ENCODE peak calls at places on chromosomes 6 and 20, in six cellular contexts. S is AML-193, K is omental fat pad, R is gastrocnemius medialis, B is ACHN, M is mesendoderm. V is an unnamed sample.

GRCh38 chr6:16494781-16495180 is 256.4 kb downstream of the GMPR start:
- DNase-seq in S (no peak), K (no peak), R (no peak), B (no peak), M (peak), V (no peak)

GRCh38 chr6:15358579-15359327 is 112.9 kb downstream of the JARID2 start:
- DNase-seq in S (no peak), K (no peak), R (no peak), B (peak), M (peak), V (no peak)

GRCh38 chr6:53544050-53544499 is 826 bp downstream of the GCLC start:
- DNase-seq in S (no peak), K (peak), R (no peak), B (peak), M (no peak), V (no peak)

GRCh38 chr6:138999949-139000725 is 12.1 kb upstream of the REPS1 start:
- DNase-seq in S (peak), K (no peak), R (no peak), B (no peak), M (no peak), V (no peak)

GRCh38 chr20:17406191-17406590 is 125.0 kb downstream of the BFSP1 start:
- DNase-seq in S (no peak), K (no peak), R (no peak), B (no peak), M (no peak), V (no peak)

GRCh38 chr20:46965477-46965876 is 70.8 kb downstream of the EYA2 start:
- DNase-seq in S (no peak), K (no peak), R (no peak), B (no peak), M (no peak), V (no peak)

GRCh38 chr6:107936162-107936909 is 21.7 kb downstream of the SEC63 start:
- DNase-seq in S (no peak), K (no peak), R (no peak), B (no peak), M (no peak), V (no peak)

GRCh38 chr20:49447946-49448809 is 34.3 kb downstream of the KCNB1 start:
- DNase-seq in S (no peak), K (no peak), R (peak), B (no peak), M (peak), V (no peak)

GRCh38 chr6:27650620-27651370 is 177.9 kb upstream of the ZNF184 start:
- DNase-seq in S (no peak), K (no peak), R (no peak), B (peak), M (peak), V (no peak)

GRCh38 chr6:26571592-26572296 is 25.0 kb upstream of the ABT1 start:
- DNase-seq in S (peak), K (no peak), R (no peak), B (peak), M (peak), V (peak)

GRCh38 chr20:34817801-34818200 is 7.7 kb downstream of the NCOA6 start:
- DNase-seq in S (no peak), K (no peak), R (no peak), B (no peak), M (no peak), V (no peak)

GRCh38 chr20:10573273-10573950 is 100.4 kb downstream of the JAG1 start:
- DNase-seq in S (no peak), K (no peak), R (no peak), B (no peak), M (no peak), V (no peak)

GRCh38 chr6:120584111-120584760 is 750.0 kb downstream of the TBC1D32 start:
- DNase-seq in S (no peak), K (no peak), R (no peak), B (no peak), M (peak), V (no peak)

GRCh38 chr20:57660510-57661199 is 40.4 kb upstream of the ZBP1 start:
- DNase-seq in S (no peak), K (peak), R (no peak), B (no peak), M (no peak), V (no peak)

GRCh38 chr6:36938536-36938935 is 16.0 kb upstream of the PI16 start:
- DNase-seq in S (no peak), K (no peak), R (no peak), B (no peak), M (no peak), V (no peak)

GRCh38 chr20:20894280-20894679 is 181.8 kb upstream of the RALGAPA2 start:
- DNase-seq in S (no peak), K (no peak), R (no peak), B (peak), M (no peak), V (no peak)

GRCh38 chr6:27091661-27092315 is 155.7 kb upstream of the PRSS16 start:
- DNase-seq in S (peak), K (no peak), R (no peak), B (peak), M (peak), V (no peak)

GRCh38 chr6:21885101-21885500 is 291.6 kb downstream of the SOX4 start:
- DNase-seq in S (no peak), K (no peak), R (no peak), B (no peak), M (no peak), V (no peak)

GRCh38 chr6:69732640-69733039 is 64.2 kb downstream of the LMBRD1 start:
- DNase-seq in S (peak), K (no peak), R (no peak), B (peak), M (no peak), V (no peak)